ENCODE peak calls at places on chromosome 13, in five cellular contexts. I is HCT116, M is SK-N-SH, K is MM.1S, A is neural progenitor cell. Y is an unnamed sample.

GRCh38 chr13:98478134-98479129 is 98.5 kb downstream of the STK24 start:
- DNase-seq in I (no peak), M (peak; percentile 56), K (no peak), A (peak; percentile 93), Y (peak; percentile 74)

GRCh38 chr13:57716295-57716694 is 84.8 kb downstream of the PCDH17 start:
- DNase-seq in I (no peak), M (no peak), K (no peak), A (no peak), Y (peak; percentile 81)

GRCh38 chr13:48278806-48279205 is 24.7 kb upstream of the RB1 start:
- DNase-seq in I (no peak), M (no peak), K (no peak), A (no peak), Y (no peak)

GRCh38 chr13:51832471-51833152 is 12.4 kb downstream of the TMEM272 start:
- DNase-seq in I (no peak), M (peak; percentile 39), K (no peak), A (peak; percentile 48), Y (peak; percentile 43)

GRCh38 chr13:49063526-49063925 is 87.8 kb downstream of the FNDC3A start:
- DNase-seq in I (no peak), M (no peak), K (no peak), A (no peak), Y (no peak)

GRCh38 chr13:95192998-95193397 is 108.3 kb downstream of the ABCC4 start:
- DNase-seq in I (no peak), M (no peak), K (no peak), A (no peak), Y (no peak)

GRCh38 chr13:49421391-49421790 is 22.5 kb downstream of the CAB39L start:
- DNase-seq in I (peak; percentile 10), M (no peak), K (no peak), A (peak; percentile 43), Y (peak; percentile 74)

GRCh38 chr13:65966991-65967451 is 1263.1 kb downstream of the PCDH9 start:
- DNase-seq in I (peak; percentile 60), M (peak; percentile 7), K (no peak), A (peak; percentile 53), Y (peak; percentile 88)

GRCh38 chr13:43348397-43348796 is 325.0 kb downstream of the DNAJC15 start:
- DNase-seq in I (no peak), M (no peak), K (peak; percentile 56), A (no peak), Y (no peak)

GRCh38 chr13:110015253-110015652 is 228.9 kb upstream of the IRS2 start:
- DNase-seq in I (no peak), M (no peak), K (no peak), A (no peak), Y (no peak)

GRCh38 chr13:75129331-75129730 is 352.6 kb downstream of the TBC1D4 start:
- DNase-seq in I (no peak), M (no peak), K (no peak), A (no peak), Y (no peak)

GRCh38 chr13:35496011-35496410 is 19.5 kb upstream of the MAB21L1 start:
- DNase-seq in I (no peak), M (no peak), K (no peak), A (no peak), Y (no peak)

GRCh38 chr13:49429061-49429460 is 14.8 kb downstream of the CAB39L start:
- DNase-seq in I (no peak), M (no peak), K (no peak), A (no peak), Y (no peak)

GRCh38 chr13:66994498-66995365 is 235.4 kb downstream of the PCDH9 start:
- DNase-seq in I (no peak), M (no peak), K (peak; percentile 31), A (no peak), Y (no peak)

GRCh38 chr13:30831515-30831914 is 74.6 kb upstream of the MEDAG start:
- DNase-seq in I (no peak), M (no peak), K (no peak), A (no peak), Y (no peak)

GRCh38 chr13:90690458-90691063 is 656.9 kb upstream of the MIR17HG start:
- DNase-seq in I (no peak), M (no peak), K (no peak), A (no peak), Y (no peak)

GRCh38 chr13:28273919-28274318 is 135.6 kb downstream of the PAN3 start:
- DNase-seq in I (no peak), M (no peak), K (no peak), A (peak; percentile 6), Y (peak; percentile 40)

GRCh38 chr13:48501705-48502104 is 31.2 kb downstream of the RCBTB2 start:
- DNase-seq in I (no peak), M (no peak), K (no peak), A (no peak), Y (no peak)

GRCh38 chr13:111947026-111947810 is 119.7 kb upstream of the SOX1 start:
- DNase-seq in I (no peak), M (no peak), K (no peak), A (no peak), Y (no peak)

GRCh38 chr13:109447667-109448066 is 338.7 kb downstream of the IRS2 start:
- DNase-seq in I (no peak), M (no peak), K (no peak), A (no peak), Y (no peak)

GRCh38 chr13:61136101-61136500 is 279.5 kb downstream of the PCDH20 start:
- DNase-seq in I (no peak), M (no peak), K (no peak), A (no peak), Y (peak; percentile 4)

GRCh38 chr13:109778102-109778542 is 8.3 kb downstream of the IRS2 start:
- DNase-seq in I (no peak), M (no peak), K (peak; percentile 54), A (peak; percentile 29), Y (no peak)

GRCh38 chr13:20188649-20189553 is 3.8 kb downstream of the GJB2 start:
- DNase-seq in I (no peak), M (peak; percentile 41), K (no peak), A (peak; percentile 37), Y (peak; percentile 77)

GRCh38 chr13:41995946-41996345 is 35.0 kb upstream of the VWA8 start:
- DNase-seq in I (no peak), M (no peak), K (no peak), A (no peak), Y (no peak)

GRCh38 chr13:105343134-105343806 is 1192.2 kb downstream of the EFNB2 start:
- DNase-seq in I (no peak), M (no peak), K (no peak), A (no peak), Y (no peak)

GRCh38 chr13:87669379-87669978 is 1.7 kb upstream of the SLITRK5 start:
- DNase-seq in I (no peak), M (peak; percentile 27), K (peak; percentile 66), A (peak; percentile 56), Y (peak; percentile 76)

GRCh38 chr13:20988909-20989735 is 72.3 kb downstream of the LATS2 start:
- DNase-seq in I (no peak), M (no peak), K (no peak), A (no peak), Y (no peak)

DNA sequence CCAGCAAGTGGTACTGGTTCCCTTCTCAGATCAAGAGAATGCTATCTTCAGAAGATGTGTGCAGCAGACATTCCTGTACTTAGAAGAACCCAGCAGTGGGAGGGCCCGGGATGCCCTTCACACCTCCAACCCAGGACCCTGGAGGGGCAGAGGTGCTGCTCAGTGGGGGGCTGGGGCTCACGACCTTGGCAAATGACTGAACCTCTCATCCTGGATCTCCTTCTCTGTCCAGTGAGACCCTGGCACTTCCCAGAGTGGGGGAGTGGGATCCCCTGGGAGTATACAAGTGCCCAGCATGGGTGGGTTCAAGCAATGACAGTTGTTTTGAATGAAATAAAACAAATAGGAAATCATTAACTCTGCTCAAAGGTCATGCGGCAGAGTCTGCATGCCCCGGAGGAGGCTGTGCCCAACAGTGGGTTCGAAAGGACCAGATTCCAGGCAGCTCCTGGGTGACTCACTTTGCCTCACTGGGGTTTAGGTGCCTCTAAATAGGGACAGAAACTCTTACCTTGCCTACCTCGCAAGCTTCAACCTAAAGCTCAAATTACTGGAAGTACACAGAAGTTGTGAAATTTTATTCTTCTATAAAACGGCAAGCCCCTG is 26.9 kb downstream of the GGACT start:
- DNase-seq in I (no peak), M (no peak), K (no peak), A (no peak), Y (no peak)
- TF ChIP-seq EZH2phosphoT487 in I (no peak), M (no peak), K (no peak), A (no peak), Y (no peak)

GRCh38 chr13:72504026-72504925 is 223.2 kb downstream of the MZT1 start:
- DNase-seq in I (no peak), M (no peak), K (no peak), A (peak; percentile 21), Y (no peak)

GRCh38 chr13:72506706-72507105 is 220.7 kb downstream of the MZT1 start:
- DNase-seq in I (no peak), M (no peak), K (no peak), A (no peak), Y (no peak)

GRCh38 chr13:72507394-72508199 is 219.8 kb downstream of the MZT1 start:
- DNase-seq in I (no peak), M (no peak), K (no peak), A (no peak), Y (no peak)

GRCh38 chr13:72508392-72508791 is 219.0 kb downstream of the MZT1 start:
- DNase-seq in I (no peak), M (no peak), K (no peak), A (no peak), Y (no peak)

GRCh38 chr13:72505376-72505775 is 222.1 kb downstream of the MZT1 start:
- DNase-seq in I (no peak), M (no peak), K (no peak), A (no peak), Y (no peak)
- TF ChIP-seq EZH2phosphoT487 in I (no peak), M (no peak), K (no peak), A (no peak), Y (no peak)

GRCh38 chr13:46632171-46632570 is 79.2 kb downstream of the LRCH1 start:
- DNase-seq in I (no peak), M (no peak), K (no peak), A (no peak), Y (no peak)

GRCh38 chr13:46631184-46631542 is 78.2 kb downstream of the LRCH1 start:
- DNase-seq in I (no peak), M (no peak), K (no peak), A (no peak), Y (no peak)

GRCh38 chr13:46630419-46631183 is 77.6 kb downstream of the LRCH1 start:
- DNase-seq in I (no peak), M (peak; percentile 30), K (no peak), A (peak; percentile 34), Y (no peak)

GRCh38 chr13:46636451-46636850 is 83.5 kb downstream of the LRCH1 start:
- DNase-seq in I (no peak), M (no peak), K (no peak), A (no peak), Y (no peak)

GRCh38 chr13:46633416-46633815 is 80.4 kb downstream of the LRCH1 start:
- DNase-seq in I (no peak), M (no peak), K (no peak), A (no peak), Y (no peak)
- TF ChIP-seq EZH2phosphoT487 in I (no peak), M (no peak), K (no peak), A (no peak), Y (no peak)

DNA sequence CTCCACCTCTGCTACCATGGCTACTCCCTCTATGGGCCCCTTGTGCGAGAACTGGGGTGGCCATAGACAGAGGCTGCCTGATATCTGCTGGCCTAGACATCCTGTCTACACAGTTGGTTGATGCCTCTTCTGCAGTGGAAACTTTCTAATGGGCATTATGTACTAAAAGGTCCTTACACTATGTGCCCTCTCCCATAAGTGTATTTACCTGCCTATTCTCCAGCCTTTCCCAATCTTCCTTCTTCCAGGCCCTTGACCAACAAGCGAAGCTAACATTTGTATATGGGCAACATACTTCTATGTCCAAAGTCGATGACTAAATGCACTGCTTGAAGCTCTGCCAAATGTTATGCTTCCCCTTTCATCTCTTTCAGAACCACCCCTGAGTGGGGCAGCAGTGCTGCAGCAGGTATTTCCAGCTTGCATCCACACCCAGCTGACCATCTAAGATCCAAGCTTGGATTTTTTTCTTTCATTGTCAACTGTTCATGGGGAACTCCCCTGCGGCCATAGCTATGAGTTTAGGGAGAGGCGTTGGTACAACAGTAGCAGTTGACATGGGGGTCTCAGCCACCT is 5.4 kb upstream of the RNF6 start:
- DNase-seq in I (no peak), M (no peak), K (no peak), A (no peak), Y (no peak)
- TF ChIP-seq EZH2phosphoT487 in I (no peak), M (no peak), K (no peak), A (no peak), Y (no peak)